ENCODE peak calls at places on chromosomes 16 and 17, in ten cellular contexts. W, K, Y, Z, D, N, M, V, G and H are unnamed samples.

GRCh38 chr17:80569936-80570335 is 25.3 kb downstream of the RPTOR start:
- DNase-seq in Y (no peak), V (no peak), Z (no peak), G (no peak), W (no peak), D (no peak), M (no peak), K (no peak), N (no peak), H (no peak)

GRCh38 chr17:18997650-18998196 is 6.8 kb downstream of the FAM83G start:
- DNase-seq in V (no peak), Z (no peak), Y (no peak), D (no peak), G (no peak), N (no peak), W (peak; percentile 46), K (no peak), M (no peak), H (no peak)

GRCh38 chr17:48532261-48532660 is 1.4 kb upstream of the HOXB1 start:
- DNase-seq in G (no peak), Y (no peak), K (no peak), W (no peak), V (no peak), D (no peak), M (no peak), Z (no peak), N (no peak), H (no peak)

GRCh38 chr17:15306406-15306970 is 34.9 kb downstream of the TEKT3 start:
- DNase-seq in Y (no peak), N (no peak), V (no peak), W (no peak), K (peak; percentile 16), D (no peak), Z (no peak), G (no peak), M (no peak), H (no peak)

GRCh38 chr17:60047590-60047989 is 31.1 kb downstream of the HEATR6 start:
- DNase-seq in N (no peak), V (no peak), G (no peak), W (no peak), Y (no peak), Z (no peak), D (no peak), M (no peak), K (no peak), H (no peak)

GRCh38 chr17:14776791-14777190 is 475.9 kb downstream of the HS3ST3B1 start:
- DNase-seq in M (no peak), V (no peak), N (no peak), G (no peak), D (no peak), W (no peak), K (peak; percentile 8), Y (no peak), Z (peak; percentile 98), H (no peak)

GRCh38 chr16:85192736-85193493 is 80.6 kb upstream of the CIBAR2 start:
- DNase-seq in Y (no peak), K (peak; percentile 58), W (no peak), D (no peak), G (no peak), V (peak; percentile 84), Z (no peak), N (no peak), M (no peak), H (no peak)

GRCh38 chr17:39704821-39705551 is 5.1 kb downstream of the ERBB2 start:
- DNase-seq in N (no peak), G (no peak), V (peak; percentile 95), D (no peak), W (no peak), Z (no peak), M (no peak), Y (no peak), K (peak; percentile 38), H (no peak)

GRCh38 chr16:68365167-68365817 is 54.5 kb downstream of the PRMT7 start:
- DNase-seq in D (no peak), N (no peak), Z (no peak), W (peak; percentile 60), Y (no peak), G (peak; percentile 74), M (no peak), V (peak; percentile 89), K (no peak), H (no peak)

GRCh38 chr17:55576237-55576998 is 65.2 kb upstream of the SMIM36 start:
- DNase-seq in V (peak; percentile 93), M (peak; percentile 39), W (no peak), Z (peak; percentile 81), N (no peak), K (peak; percentile 87), G (peak; percentile 44), Y (peak; percentile 50), D (no peak), H (no peak)

GRCh38 chr17:73308017-73308823 is 3.6 kb downstream of the CDC42EP4 start:
- DNase-seq in W (peak; percentile 94), N (peak; percentile 79), V (peak; percentile 73), D (no peak), K (peak; percentile 86), Z (peak; percentile 85), M (peak; percentile 68), G (peak; percentile 93), Y (peak; percentile 98), H (no peak)

GRCh38 chr16:630815-631405 is at the start of gene WFIKKN1:
- DNase-seq in M (no peak), W (peak; percentile 70), Z (no peak), Y (no peak), K (no peak), D (no peak), N (no peak), G (peak; percentile 74), V (peak; percentile 93), H (no peak)

GRCh38 chr17:41710472-41711090 is 1.6 kb upstream of the GAST start:
- DNase-seq in M (no peak), D (no peak), V (peak; percentile 92), N (no peak), Y (no peak), Z (peak; percentile 47), K (peak; percentile 91), W (no peak), G (no peak), H (no peak)

GRCh38 chr17:40996829-40997228 is 2.9 kb upstream of the KRTAP3-3 start:
- DNase-seq in K (peak; percentile 47), Z (peak; percentile 15), W (no peak), G (no peak), N (no peak), D (no peak), M (no peak), Y (no peak), V (no peak), H (no peak)

DNA sequence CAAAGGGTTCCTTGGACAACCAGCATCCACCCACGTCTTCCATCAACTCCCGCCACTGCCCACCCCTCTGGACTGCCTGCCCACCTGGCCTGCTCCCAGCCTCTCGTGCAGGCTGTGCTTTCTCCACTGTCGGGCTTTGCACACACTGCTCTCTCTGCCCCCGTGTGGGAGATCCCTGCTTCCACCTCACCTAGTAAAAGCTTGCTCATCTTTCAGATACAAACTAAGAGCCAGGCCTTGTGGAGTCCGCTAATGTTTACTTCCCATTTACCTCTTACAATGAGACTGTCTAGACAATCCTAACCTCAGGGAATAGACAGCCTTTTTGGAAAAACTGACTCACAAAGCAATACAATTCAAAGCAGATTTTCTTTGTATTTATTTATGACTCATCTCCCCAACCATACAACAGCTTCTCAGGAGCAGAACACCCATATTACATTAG is 67.6 kb downstream of the USP31 start:
- DNase-seq in D (no peak), Z (peak; percentile 81), Y (no peak), V (no peak), N (no peak), W (no peak), K (peak; percentile 90), M (peak; percentile 49), G (no peak), H (no peak)
- TF ChIP-seq CTCF in D (no peak), Z (peak; percentile 41), Y (no peak), V (no peak), N (no peak), W (no peak), K (no peak), M (no peak), G (no peak), H (no peak)

GRCh38 chr17:33949100-33949499 is 306.0 kb upstream of the CCL2 start:
- DNase-seq in N (no peak), Y (no peak), M (no peak), V (no peak), G (no peak), D (no peak), Z (no peak), W (no peak), K (peak; percentile 6), H (no peak)
- TF ChIP-seq CTCF in N (peak; percentile 13), Y (peak; percentile 43), M (peak; percentile 9), V (no peak), G (no peak), D (no peak), Z (no peak), W (no peak), K (no peak), H (no peak)

GRCh38 chr16:6016530-6017184 is 919.1 kb upstream of the EEF2KMT start:
- DNase-seq in D (no peak), N (no peak), M (no peak), Y (no peak), W (no peak), K (peak; percentile 45), V (peak; percentile 85), Z (peak; percentile 14), G (no peak), H (no peak)
- TF ChIP-seq CTCF in D (no peak), N (no peak), M (peak; percentile 33), Y (peak; percentile 54), W (no peak), K (no peak), V (no peak), Z (peak; percentile 26), G (no peak), H (peak; percentile 55)

GRCh38 chr17:58096892-58097291 is 13.7 kb downstream of the DYNLL2 start:
- DNase-seq in M (no peak), N (no peak), Y (peak; percentile 35), D (no peak), K (no peak), Z (no peak), W (no peak), V (no peak), G (no peak), H (no peak)
- TF ChIP-seq CTCF in M (peak; percentile 13), N (no peak), Y (no peak), D (no peak), K (no peak), Z (no peak), W (no peak), V (peak; percentile 23), G (no peak), H (peak; percentile 19)

GRCh38 chr16:2090819-2091721 is 43.3 kb downstream of the TSC2 start:
- DNase-seq in W (peak; percentile 93), Z (no peak), G (peak; percentile 87), Y (peak; percentile 62), V (peak; percentile 95), D (no peak), K (peak; percentile 47), M (no peak), N (peak; percentile 73), H (no peak)
- TF ChIP-seq CTCF in W (no peak), Z (no peak), G (peak; percentile 42), Y (peak; percentile 55), V (no peak), D (peak; percentile 22), K (no peak), M (no peak), N (peak; percentile 25), H (peak; percentile 8)

DNA sequence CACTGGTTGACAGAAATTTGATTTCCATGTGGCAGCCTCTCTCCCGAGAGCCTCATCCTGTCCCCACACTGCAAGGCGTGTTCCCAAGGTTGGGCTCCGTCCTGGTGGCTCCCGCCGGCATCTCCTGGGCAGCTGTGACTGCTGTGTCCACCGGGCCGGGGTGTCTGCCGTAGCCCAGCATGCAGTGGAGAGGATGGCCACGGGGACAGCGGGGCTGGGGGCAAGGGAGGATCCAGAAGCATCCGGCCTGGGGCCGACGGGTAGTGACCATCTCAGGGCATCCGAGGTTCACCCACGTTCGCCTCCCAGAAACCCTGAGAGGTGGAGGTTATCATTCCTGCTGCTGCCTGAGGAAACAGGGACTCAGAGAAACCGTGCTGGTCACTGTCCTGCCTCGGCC is 7.3 kb upstream of the RAB40B start:
- DNase-seq in V (peak; percentile 76), Y (no peak), M (no peak), G (no peak), N (no peak), D (no peak), Z (no peak), K (no peak), W (no peak), H (no peak)
- TF ChIP-seq CTCF in V (no peak), Y (no peak), M (no peak), G (no peak), N (no peak), D (no peak), Z (no peak), K (no peak), W (no peak), H (no peak)